ENCODE peak calls at places on chromosomes 5 and 9, in seven cellular contexts. A is pancreas; P is GM12878; L is activated CD8-positive, alpha-beta memory T cell treated with anti-CD3 and anti-CD28 coated beads for 24 hours; H is CD4-positive, CD25-positive, alpha-beta regulatory T cell; V is mucosa of gallbladder; U is Right ventricle myocardium superior. K is an unnamed sample.

GRCh38 chr5:126015244-126016054 is 407.8 kb upstream of the GRAMD2B start:
- DNase-seq in A (no peak), P (no peak), L (no peak), H (no peak), V (no peak), U (no peak), K (peak)

GRCh38 chr9:19030899-19031298 is 2.1 kb downstream of the SAXO1 start:
- DNase-seq in A (no peak), P (no peak), L (no peak), H (no peak), V (no peak), U (no peak), K (no peak)

GRCh38 chr5:147482426-147483196 is 27.3 kb downstream of the DPYSL3 start:
- DNase-seq in A (no peak), P (no peak), L (no peak), H (no peak), V (no peak), U (no peak), K (peak)

GRCh38 chr5:78573318-78573717 is 75.3 kb downstream of the LHFPL2 start:
- DNase-seq in A (no peak), P (peak), L (no peak), H (no peak), V (no peak), U (no peak), K (no peak)

GRCh38 chr9:69671904-69672827 is at the start of gene APBA1:
- DNase-seq in A (peak), P (no peak), L (peak), H (peak), V (peak), U (peak), K (peak)

GRCh38 chr5:159240301-159240870 is 22.7 kb upstream of the UBLCP1 start:
- DNase-seq in A (no peak), P (no peak), L (no peak), H (no peak), V (no peak), U (no peak), K (no peak)

GRCh38 chr5:13704401-13704800 is 240.1 kb downstream of the DNAH5 start:
- DNase-seq in A (no peak), P (no peak), L (no peak), H (no peak), V (no peak), U (no peak), K (no peak)

GRCh38 chr9:19517202-19517942 is 108.6 kb downstream of the ACER2 start:
- DNase-seq in A (no peak), P (no peak), L (no peak), H (no peak), V (no peak), U (no peak), K (peak)

GRCh38 chr5:81579525-81579924 is 171.4 kb downstream of the SSBP2 start:
- DNase-seq in A (no peak), P (no peak), L (no peak), H (no peak), V (no peak), U (no peak), K (peak)

K was measured in BE2C.